ENCODE peak calls at places on chromosomes 4 and X, in four cellular contexts. T is GM12878, O is H1, U is HepG2. Z is an unnamed sample.

GRCh38 chrX:270848-271367 is 10.3 kb upstream of the PLCXD1 start:
- DNase-seq in T (no peak), O (no peak), U (no peak), Z (no peak)

GRCh38 chr4:168558587-168558986 is 61.7 kb downstream of the PALLD start:
- DNase-seq in O (no peak), U (no peak), T (no peak), Z (no peak)

GRCh38 chrX:115232933-115233496 is 881 bp downstream of the LRCH2 start:
- DNase-seq in T (no peak), O (no peak), U (no peak), Z (no peak)

GRCh38 chr4:82450966-82451755 is 20.8 kb downstream of the ENOPH1 start:
- DNase-seq in U (no peak), T (no peak), O (no peak), Z (no peak)

GRCh38 chrX:108704839-108705238 is 31.5 kb downstream of the IRS4 start:
- DNase-seq in O (no peak), U (no peak), T (no peak), Z (no peak)

GRCh38 chr4:100504086-100504874 is 13.5 kb downstream of the EMCN start:
- DNase-seq in T (no peak), O (peak), U (no peak), Z (no peak)

GRCh38 chr4:79178770-79179169 is 147.1 kb downstream of the NAA11 start:
- DNase-seq in T (no peak), U (no peak), O (no peak), Z (no peak)

GRCh38 chr4:88458091-88458740 is 1.3 kb downstream of the HERC5 start:
- DNase-seq in O (no peak), T (no peak), U (no peak), Z (no peak)

GRCh38 chr4:153115322-153116100 is 88.7 kb upstream of the TRIM2 start:
- DNase-seq in O (no peak), T (peak), U (peak), Z (no peak)

GRCh38 chrX:67780694-67781109 is 236.9 kb downstream of the AR start:
- DNase-seq in T (no peak), O (no peak), U (no peak), Z (no peak)

GRCh38 chr4:156773648-156774357 is 197.8 kb downstream of the PDGFC start:
- DNase-seq in O (no peak), U (no peak), T (no peak), Z (no peak)

GRCh38 chr4:4849106-4849505 is 10.4 kb upstream of the MSX1 start:
- DNase-seq in O (no peak), U (no peak), T (no peak), Z (no peak)

GRCh38 chr4:4849524-4850193 is 9.8 kb upstream of the MSX1 start:
- DNase-seq in T (no peak), O (no peak), U (no peak), Z (no peak)

GRCh38 chr4:4847011-4847410 is 12.5 kb upstream of the MSX1 start:
- DNase-seq in O (no peak), U (no peak), T (no peak), Z (no peak)

GRCh38 chr4:4851081-4851480 is 8.4 kb upstream of the MSX1 start:
- DNase-seq in U (no peak), O (no peak), T (no peak), Z (no peak)

GRCh38 chr4:4848540-4848939 is 10.9 kb upstream of the MSX1 start:
- DNase-seq in O (no peak), U (no peak), T (no peak), Z (no peak)
- TF ChIP-seq SUZ12 in O (no peak), U (no peak), T (no peak), Z (no peak)

DNA sequence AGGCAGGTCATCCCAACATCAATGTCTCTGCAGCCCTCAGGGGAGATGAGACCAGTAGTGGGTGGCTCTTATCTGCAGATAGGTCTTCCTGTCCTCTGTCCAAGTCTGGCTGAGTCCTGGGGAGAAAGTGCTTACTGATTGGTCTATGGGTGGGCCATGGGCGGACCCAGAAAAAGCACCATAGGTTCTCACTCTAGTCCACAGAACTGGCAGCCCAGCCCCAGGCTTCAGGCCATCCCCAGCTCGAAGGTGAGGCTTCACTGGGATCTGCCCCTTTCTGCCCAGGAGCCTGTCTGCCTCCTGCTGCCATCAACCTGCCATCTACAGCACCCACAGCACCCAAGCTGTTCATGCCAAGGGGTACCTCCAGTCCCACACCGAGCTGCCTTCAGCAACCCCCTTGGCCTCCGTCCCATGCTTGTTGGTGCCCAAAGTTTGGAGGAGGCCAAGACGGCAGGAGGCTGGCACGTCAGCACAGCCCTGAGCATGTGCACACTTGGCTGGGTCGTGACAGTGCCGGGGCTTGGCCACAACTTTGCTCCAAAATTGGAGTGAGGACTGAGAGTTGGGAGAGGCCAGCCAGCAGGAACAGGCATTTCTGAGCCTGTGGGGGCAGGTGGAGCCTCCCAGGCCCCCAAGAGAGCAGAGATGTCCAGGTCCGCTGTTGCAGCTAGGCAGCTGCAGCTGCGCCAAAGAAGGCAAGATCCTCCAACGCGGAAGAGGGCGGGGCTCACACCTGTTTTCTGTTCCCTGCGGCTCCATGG is 99.6 kb downstream of the IQCM start:
- DNase-seq in T (no peak), O (no peak), U (no peak), Z (no peak)
- H3K4me3 ChIP-seq in T (no peak), O (no peak), U (no peak), Z (no peak)

GRCh38 chr4:123741906-123742305 is 345.3 kb downstream of the SPRY1 start:
- DNase-seq in U (no peak), O (no peak), T (no peak), Z (no peak)
- TF ChIP-seq SUZ12 in U (no peak), O (no peak), T (no peak), Z (no peak)

GRCh38 chr4:54107951-54108740 is 8.2 kb downstream of the GSX2 start:
- DNase-seq in U (no peak), T (no peak), O (no peak), Z (no peak)
- H3K4me3 ChIP-seq in U (no peak), T (no peak), O (peak), Z (no peak)

GRCh38 chr4:151358266-151358665 is 32.9 kb upstream of the SH3D19 start:
- DNase-seq in U (no peak), T (no peak), O (no peak), Z (no peak)
- TF ChIP-seq SUZ12 in U (no peak), T (no peak), O (no peak), Z (no peak)

GRCh38 chr4:128686810-128687209 is 122.7 kb upstream of the JADE1 start:
- DNase-seq in O (no peak), U (no peak), T (no peak), Z (no peak)

GRCh38 chr4:128686032-128686465 is 123.5 kb upstream of the JADE1 start:
- DNase-seq in O (no peak), T (no peak), U (peak), Z (no peak)

GRCh38 chr4:128684031-128684430 is 125.5 kb upstream of the JADE1 start:
- DNase-seq in O (no peak), U (no peak), T (no peak), Z (no peak)

GRCh38 chr4:128688025-128688721 is 121.3 kb upstream of the JADE1 start:
- DNase-seq in T (no peak), U (no peak), O (no peak), Z (no peak)

GRCh38 chr4:128682942-128683666 is 126.4 kb upstream of the JADE1 start:
- DNase-seq in T (no peak), U (no peak), O (peak), Z (peak)
- H3K4me3 ChIP-seq in T (no peak), U (no peak), O (no peak), Z (no peak)

DNA sequence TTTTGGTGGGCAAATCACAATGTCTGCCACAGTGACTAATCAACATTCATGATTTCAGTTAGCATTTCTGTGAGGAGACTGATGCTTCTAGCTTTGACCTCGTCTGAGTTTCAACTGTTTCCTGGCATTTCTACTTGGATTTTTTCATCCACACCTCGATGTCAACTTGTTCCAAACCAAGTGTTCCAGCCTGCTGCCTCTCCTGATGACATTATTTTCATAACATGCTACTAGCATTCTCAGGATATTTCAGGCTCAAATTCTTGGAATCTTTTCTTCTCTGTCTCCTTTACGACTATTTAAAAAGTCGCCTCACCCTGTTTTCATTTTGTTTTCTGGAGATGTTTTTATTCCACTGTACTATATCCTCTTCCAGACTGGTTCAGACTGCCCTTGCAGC is 90.3 kb upstream of the TEX13D start:
- DNase-seq in O (no peak), U (no peak), T (no peak), Z (no peak)
- TF ChIP-seq SUZ12 in O (no peak), U (no peak), T (no peak), Z (no peak)

GRCh38 chrX:37873220-37873619 is 25.8 kb upstream of the DYNLT3 start:
- DNase-seq in U (no peak), O (no peak), T (no peak), Z (no peak)

GRCh38 chrX:37872303-37872655 is 24.9 kb upstream of the DYNLT3 start:
- DNase-seq in U (no peak), T (no peak), O (no peak), Z (no peak)

GRCh38 chrX:37867509-37868153 is 20.3 kb upstream of the DYNLT3 start:
- DNase-seq in U (no peak), T (no peak), O (no peak), Z (no peak)

GRCh38 chrX:37876716-37877115 is 29.3 kb upstream of the DYNLT3 start:
- DNase-seq in T (no peak), U (no peak), O (no peak), Z (no peak)

GRCh38 chrX:37871626-37872302 is 24.4 kb upstream of the DYNLT3 start:
- DNase-seq in T (no peak), O (no peak), U (no peak), Z (no peak)
- H3K4me3 ChIP-seq in T (no peak), O (no peak), U (no peak), Z (no peak)

DNA sequence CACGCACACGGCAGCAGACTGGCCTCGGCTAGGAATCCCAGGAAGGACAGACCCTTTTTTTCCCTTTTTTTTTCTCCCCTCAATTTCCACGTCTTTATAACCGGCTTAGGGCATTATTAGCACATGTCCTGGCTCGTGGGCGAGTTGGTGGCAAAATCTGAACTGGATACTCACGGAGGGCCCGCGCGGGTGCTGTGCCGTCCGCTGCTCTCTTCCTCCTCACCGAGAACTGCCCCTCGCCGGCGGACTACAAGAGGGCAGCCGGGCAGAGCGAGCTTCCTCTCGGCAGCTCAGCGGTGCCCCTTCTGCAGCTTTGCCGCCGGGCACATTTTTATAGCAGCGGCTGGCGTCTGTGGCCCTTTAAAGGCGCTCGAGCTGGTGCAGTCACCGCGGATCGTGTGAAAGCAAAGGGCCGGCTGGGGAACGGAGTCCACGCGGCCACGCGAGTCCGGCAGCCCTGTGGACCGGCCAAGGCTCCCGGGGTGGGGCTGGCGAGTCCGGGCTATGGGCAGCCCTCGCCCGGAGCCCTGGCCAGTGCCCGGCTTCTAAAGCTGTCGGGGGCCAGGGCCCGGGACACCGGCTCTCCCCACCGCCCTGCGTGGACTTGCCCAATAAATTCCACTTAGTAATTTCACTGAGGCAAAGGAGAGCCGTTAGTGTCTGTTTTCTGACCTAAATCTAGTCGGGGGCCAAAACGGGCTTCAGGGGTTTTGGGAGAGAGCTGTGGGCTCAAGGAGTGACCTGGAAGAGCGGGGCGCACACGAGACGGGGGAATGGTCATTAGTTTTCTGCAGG is 1.3 kb upstream of the CITED1 start:
- DNase-seq in O (no peak), T (no peak), U (peak), Z (peak)
- TF ChIP-seq SUZ12 in O (no peak), T (no peak), U (no peak), Z (no peak)

GRCh38 chrX:3711331-3711917 is 2.0 kb downstream of the PRKX start:
- DNase-seq in U (no peak), T (peak), O (no peak), Z (no peak)
- H3K4me3 ChIP-seq in U (no peak), T (peak), O (peak), Z (no peak)